ENCODE peak calls at places on chromosomes 2 and 18, in five cellular contexts. One of them, this sample, is unnamed.

GRCh38 chr2:12070581-12070980 is 324.1 kb downstream of the LPIN1 start:
- DNase-seq in vagina: no peak
- DNase-seq in body of pancreas: no peak
- DNase-seq in HCT116: no peak
- DNase-seq in thyroid gland: no peak
- DNase-seq in this sample: no peak

GRCh38 chr2:43227830-43228280 is 1.4 kb upstream of the ZFP36L2 start:
- DNase-seq in thyroid gland: no peak
- DNase-seq in body of pancreas: peak; percentile 69
- DNase-seq in vagina: no peak
- DNase-seq in HCT116: no peak
- DNase-seq in this sample: no peak

GRCh38 chr2:65349863-65350262 is 82.5 kb downstream of the SPRED2 start:
- DNase-seq in vagina: no peak
- DNase-seq in HCT116: no peak
- DNase-seq in body of pancreas: peak; percentile 52
- DNase-seq in thyroid gland: peak; percentile 39
- DNase-seq in this sample: peak; percentile 62

GRCh38 chr2:1613731-1614354 is 130.5 kb downstream of the PXDN start:
- DNase-seq in vagina: no peak
- DNase-seq in HCT116: no peak
- DNase-seq in thyroid gland: no peak
- DNase-seq in body of pancreas: no peak
- DNase-seq in this sample: no peak

GRCh38 chr2:214504599-214505376 is 93.9 kb downstream of the VWC2L start:
- DNase-seq in thyroid gland: no peak
- DNase-seq in vagina: no peak
- DNase-seq in HCT116: no peak
- DNase-seq in body of pancreas: no peak
- DNase-seq in this sample: no peak

GRCh38 chr2:153786016-153786415 is 85.7 kb upstream of the GALNT13 start:
- DNase-seq in body of pancreas: no peak
- DNase-seq in thyroid gland: no peak
- DNase-seq in HCT116: no peak
- DNase-seq in vagina: no peak
- DNase-seq in this sample: no peak

GRCh38 chr2:164335947-164336346 is 285.3 kb downstream of the GRB14 start:
- DNase-seq in thyroid gland: peak; percentile 11
- DNase-seq in HCT116: no peak
- DNase-seq in body of pancreas: no peak
- DNase-seq in vagina: no peak
- DNase-seq in this sample: no peak

GRCh38 chr2:96500385-96501066 is 4.6 kb downstream of the NEURL3 start:
- DNase-seq in body of pancreas: no peak
- DNase-seq in vagina: no peak
- DNase-seq in thyroid gland: no peak
- DNase-seq in HCT116: no peak
- DNase-seq in this sample: no peak

GRCh38 chr2:9918275-9918674 is 33.2 kb upstream of the GRHL1 start:
- DNase-seq in body of pancreas: no peak
- DNase-seq in vagina: no peak
- DNase-seq in HCT116: no peak
- DNase-seq in thyroid gland: no peak
- DNase-seq in this sample: no peak

GRCh38 chr2:62443886-62444285 is 62.1 kb downstream of the TMEM17 start:
- DNase-seq in vagina: peak; percentile 91
- DNase-seq in thyroid gland: no peak
- DNase-seq in body of pancreas: no peak
- DNase-seq in HCT116: no peak
- DNase-seq in this sample: no peak

GRCh38 chr2:217142649-217143266 is 282.9 kb upstream of the TNP1 start:
- DNase-seq in thyroid gland: no peak
- DNase-seq in vagina: no peak
- DNase-seq in body of pancreas: no peak
- DNase-seq in HCT116: peak; percentile 29
- DNase-seq in this sample: peak; percentile 24

GRCh38 chr2:52810460-52810859 is 957.1 kb upstream of the CHAC2 start:
- DNase-seq in vagina: no peak
- DNase-seq in HCT116: peak; percentile 32
- DNase-seq in body of pancreas: no peak
- DNase-seq in thyroid gland: no peak
- DNase-seq in this sample: no peak

GRCh38 chr2:219436491-219436890 is 1.8 kb downstream of the SPEG start:
- DNase-seq in thyroid gland: no peak
- DNase-seq in body of pancreas: no peak
- DNase-seq in vagina: no peak
- DNase-seq in HCT116: no peak
- DNase-seq in this sample: no peak

GRCh38 chr18:57802869-57803118 is 321 bp downstream of the ATP8B1 start:
- DNase-seq in thyroid gland: no peak
- DNase-seq in HCT116: no peak
- DNase-seq in body of pancreas: no peak
- DNase-seq in vagina: no peak
- DNase-seq in this sample: no peak

GRCh38 chr18:57802166-57802868 is 798 bp downstream of the ATP8B1 start:
- DNase-seq in thyroid gland: peak; percentile 21
- DNase-seq in HCT116: no peak
- DNase-seq in body of pancreas: peak; percentile 27
- DNase-seq in vagina: no peak
- DNase-seq in this sample: no peak

GRCh38 chr18:57805117-57805516 is 2.0 kb upstream of the ATP8B1 start:
- DNase-seq in body of pancreas: no peak
- DNase-seq in thyroid gland: peak; percentile 86
- DNase-seq in HCT116: no peak
- DNase-seq in vagina: no peak
- DNase-seq in this sample: no peak

GRCh38 chr18:57801379-57802165 is 1.5 kb downstream of the ATP8B1 start:
- DNase-seq in HCT116: no peak
- DNase-seq in body of pancreas: peak; percentile 42
- DNase-seq in vagina: no peak
- DNase-seq in thyroid gland: peak; percentile 48
- DNase-seq in this sample: no peak

GRCh38 chr18:57803119-57803969 is at the start of gene ATP8B1:
- DNase-seq in HCT116: peak; percentile 78
- DNase-seq in vagina: no peak
- DNase-seq in body of pancreas: peak; percentile 99
- DNase-seq in thyroid gland: peak; percentile 99
- DNase-seq in this sample: peak; percentile 29
- TF ChIP-seq POLR2A in HCT116: peak; percentile 48
- TF ChIP-seq POLR2A in vagina: peak; percentile 68
- TF ChIP-seq POLR2A in body of pancreas: peak; percentile 94
- TF ChIP-seq POLR2A in thyroid gland: peak; percentile 92
- TF ChIP-seq POLR2A in this sample: no peak

DNA sequence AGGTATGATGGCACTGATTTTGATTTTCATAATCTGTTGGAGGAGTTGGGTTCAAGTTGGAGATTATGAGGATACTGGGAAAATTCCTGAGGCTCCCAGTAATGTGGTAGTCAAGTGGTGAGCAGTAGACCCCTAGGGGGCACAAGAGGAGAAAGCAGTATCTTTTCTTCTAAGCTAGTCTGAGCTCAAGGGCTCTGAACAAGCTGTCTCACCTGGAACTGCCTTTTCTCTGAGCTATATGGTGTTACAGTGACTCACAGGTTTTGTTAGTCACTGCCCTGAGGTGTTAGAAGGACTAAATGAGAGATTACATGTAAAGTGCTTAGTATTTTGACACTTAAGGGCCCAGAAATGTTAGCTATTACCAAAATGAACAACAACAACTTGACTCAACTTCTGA is 42.2 kb downstream of the CD302 start:
- DNase-seq in body of pancreas: no peak
- DNase-seq in thyroid gland: no peak
- DNase-seq in vagina: no peak
- DNase-seq in HCT116: peak; percentile 75
- DNase-seq in this sample: no peak
- TF ChIP-seq CTCF in body of pancreas: no peak
- TF ChIP-seq CTCF in thyroid gland: no peak
- TF ChIP-seq CTCF in vagina: no peak
- TF ChIP-seq CTCF in HCT116: peak; percentile 25
- TF ChIP-seq CTCF in this sample: no peak

DNA sequence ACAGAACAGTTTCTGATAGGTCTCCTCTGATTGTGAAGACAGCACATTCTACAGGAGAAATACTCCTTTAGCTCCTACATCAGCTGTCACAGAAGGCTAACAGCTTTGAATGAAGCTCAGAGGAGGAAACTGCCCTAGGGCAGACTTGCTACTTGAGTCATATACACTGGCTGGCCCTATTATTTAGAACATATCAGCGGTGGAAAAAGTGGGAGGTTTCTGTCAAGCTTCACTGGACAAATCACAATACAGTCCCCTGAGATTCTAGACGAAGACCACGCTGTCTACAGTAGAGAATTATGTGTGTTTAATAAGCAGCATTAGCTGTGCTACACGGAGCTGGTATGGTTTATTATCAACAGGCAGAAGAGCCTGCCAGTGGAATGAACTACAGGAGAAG is 230.9 kb upstream of the FSIP2 start:
- DNase-seq in body of pancreas: no peak
- DNase-seq in thyroid gland: no peak
- DNase-seq in vagina: no peak
- DNase-seq in HCT116: no peak
- DNase-seq in this sample: no peak
- H3K9me3 ChIP-seq in body of pancreas: no peaks in the 10 kb centered on the region
- H3K9me3 ChIP-seq in thyroid gland: no peaks in the 10 kb centered on the region
- H3K9me3 ChIP-seq in vagina: peaks cover 7% of the 10 kb centered on the region
- H3K9me3 ChIP-seq in HCT116: no peaks in the 10 kb centered on the region
- H3K9me3 ChIP-seq in this sample: no peaks in the 10 kb centered on the region

DNA sequence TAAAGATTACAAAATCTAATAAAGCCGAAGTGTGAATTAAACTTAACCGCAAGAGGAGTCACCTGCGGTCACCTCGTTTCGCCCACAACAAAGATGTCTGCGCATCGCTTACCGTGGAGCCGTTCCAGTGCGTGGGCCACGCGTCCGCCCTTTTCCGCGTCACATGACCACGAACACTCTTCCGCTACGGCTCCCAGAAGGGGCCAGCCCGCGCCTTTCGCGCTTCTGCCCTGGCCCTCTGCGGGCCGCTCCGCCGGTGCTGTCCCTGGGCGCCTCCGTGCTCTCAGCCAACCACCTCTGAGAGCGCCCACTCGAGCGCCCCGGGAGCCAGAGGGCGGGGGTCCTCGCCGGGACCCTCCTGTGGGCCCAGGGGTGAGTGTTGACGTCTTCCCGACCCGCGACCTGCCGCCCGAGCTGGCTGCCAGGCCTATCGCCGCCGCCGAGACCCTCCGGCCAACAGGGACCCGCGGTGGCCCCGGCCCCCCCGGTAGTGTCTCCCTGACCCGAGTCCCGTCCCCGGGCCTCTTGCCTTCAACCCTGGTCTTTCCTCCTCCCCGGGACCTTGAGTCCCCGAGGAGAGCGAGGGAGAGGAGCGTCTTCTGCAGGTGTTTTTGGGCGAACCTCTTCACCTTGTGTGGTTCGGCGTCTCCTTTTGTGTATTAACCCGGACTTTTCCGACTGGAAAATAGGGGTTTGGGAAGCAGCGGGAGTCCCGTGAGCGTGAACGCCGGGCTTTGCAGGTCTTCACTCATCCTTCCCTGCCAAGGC is at the start of gene MFF:
- DNase-seq in HCT116: peak; percentile 87
- DNase-seq in vagina: no peak
- DNase-seq in thyroid gland: peak; percentile 94
- DNase-seq in body of pancreas: peak; percentile 93
- DNase-seq in this sample: peak; percentile 95
- TF ChIP-seq POLR2A in HCT116: peak; percentile 69
- TF ChIP-seq POLR2A in vagina: peak; percentile 58
- TF ChIP-seq POLR2A in thyroid gland: peak; percentile 76
- TF ChIP-seq POLR2A in body of pancreas: peak; percentile 90
- TF ChIP-seq POLR2A in this sample: peak; percentile 37

GRCh38 chr2:128326296-128326790 is 7.7 kb upstream of the HS6ST1 start:
- DNase-seq in vagina: no peak
- DNase-seq in body of pancreas: no peak
- DNase-seq in thyroid gland: no peak
- DNase-seq in HCT116: no peak
- DNase-seq in this sample: peak; percentile 12

GRCh38 chr2:128325665-128326181 is 7.1 kb upstream of the HS6ST1 start:
- DNase-seq in body of pancreas: peak; percentile 72
- DNase-seq in HCT116: no peak
- DNase-seq in vagina: no peak
- DNase-seq in thyroid gland: no peak
- DNase-seq in this sample: peak; percentile 26

GRCh38 chr2:128324008-128324896 is 5.6 kb upstream of the HS6ST1 start:
- DNase-seq in HCT116: no peak
- DNase-seq in body of pancreas: peak; percentile 11
- DNase-seq in vagina: no peak
- DNase-seq in thyroid gland: no peak
- DNase-seq in this sample: peak; percentile 12

GRCh38 chr2:128323501-128323931 is 4.8 kb upstream of the HS6ST1 start:
- DNase-seq in HCT116: no peak
- DNase-seq in vagina: no peak
- DNase-seq in body of pancreas: no peak
- DNase-seq in thyroid gland: no peak
- DNase-seq in this sample: no peak

GRCh38 chr2:128324897-128325410 is 6.3 kb upstream of the HS6ST1 start:
- DNase-seq in vagina: no peak
- DNase-seq in thyroid gland: no peak
- DNase-seq in HCT116: no peak
- DNase-seq in body of pancreas: no peak
- DNase-seq in this sample: no peak
- TF ChIP-seq CTCF in vagina: no peak
- TF ChIP-seq CTCF in thyroid gland: no peak
- TF ChIP-seq CTCF in HCT116: no peak
- TF ChIP-seq CTCF in body of pancreas: no peak
- TF ChIP-seq CTCF in this sample: no peak

GRCh38 chr2:6846967-6847695 is 18.6 kb downstream of the CMPK2 start:
- DNase-seq in vagina: no peak
- DNase-seq in thyroid gland: no peak
- DNase-seq in body of pancreas: no peak
- DNase-seq in HCT116: no peak
- DNase-seq in this sample: no peak

GRCh38 chr2:6841537-6842287 is 24.0 kb downstream of the CMPK2 start:
- DNase-seq in HCT116: no peak
- DNase-seq in vagina: no peak
- DNase-seq in thyroid gland: no peak
- DNase-seq in body of pancreas: no peak
- DNase-seq in this sample: no peak

GRCh38 chr2:6845903-6846302 is 19.8 kb downstream of the CMPK2 start:
- DNase-seq in thyroid gland: no peak
- DNase-seq in vagina: no peak
- DNase-seq in body of pancreas: no peak
- DNase-seq in HCT116: no peak
- DNase-seq in this sample: no peak

GRCh38 chr2:6845312-6845711 is 20.4 kb downstream of the CMPK2 start:
- DNase-seq in HCT116: no peak
- DNase-seq in vagina: no peak
- DNase-seq in thyroid gland: no peak
- DNase-seq in body of pancreas: no peak
- DNase-seq in this sample: no peak

DNA sequence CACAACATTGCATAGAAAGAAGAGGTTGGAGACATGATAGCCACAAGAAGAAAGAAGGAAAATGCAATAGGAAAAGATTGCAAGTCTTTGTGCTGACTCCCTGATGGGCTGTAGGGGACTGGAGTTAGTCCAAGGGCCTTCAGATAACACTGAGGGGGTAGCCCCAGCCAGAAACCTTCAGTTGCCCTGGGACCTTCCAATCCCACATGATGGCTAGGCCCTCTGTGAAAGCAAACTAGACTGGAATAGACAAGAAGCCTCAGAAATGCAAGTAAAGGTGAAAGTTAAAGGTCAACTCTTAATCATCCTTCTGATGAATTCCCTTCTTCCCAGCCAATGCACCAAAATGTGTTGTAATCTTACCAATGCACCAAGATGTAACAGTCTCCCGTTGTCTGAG is 19.2 kb downstream of the CMPK2 start:
- DNase-seq in body of pancreas: no peak
- DNase-seq in vagina: no peak
- DNase-seq in HCT116: no peak
- DNase-seq in thyroid gland: no peak
- DNase-seq in this sample: no peak
- H3K9me3 ChIP-seq in body of pancreas: peaks cover 5% of the 10 kb centered on the region
- H3K9me3 ChIP-seq in vagina: peaks cover 60% of the 10 kb centered on the region
- H3K9me3 ChIP-seq in HCT116: peaks cover 28% of the 10 kb centered on the region
- H3K9me3 ChIP-seq in thyroid gland: no peaks in the 10 kb centered on the region
- H3K9me3 ChIP-seq in this sample: no peaks in the 10 kb centered on the region

This sample was measured in testis.